ENCODE peak calls at places on chromosomes 2 and 18, in seven cellular contexts. O is GF-D8, Y is amygdala, Q is M059J, V is posterior vena cava, U is psoas muscle, T is lower leg skin. C is an unnamed sample.

GRCh38 chr2:239965318-239965717 is 59.8 kb downstream of the NDUFA10 start:
- DNase-seq in Y (no peak), O (no peak), V (peak; percentile 79), U (no peak), Q (no peak), T (no peak), C (no peak)

GRCh38 chr18:23099621-23100020 is 35.7 kb upstream of the CABLES1 start:
- DNase-seq in Q (no peak), V (no peak), U (no peak), T (no peak), Y (no peak), O (no peak), C (no peak)

GRCh38 chr2:184689633-184690032 is 91.3 kb downstream of the ZNF804A start:
- DNase-seq in O (no peak), Y (no peak), Q (no peak), U (no peak), V (no peak), T (no peak), C (no peak)

GRCh38 chr2:152594022-152594712 is 123.1 kb downstream of the PRPF40A start:
- DNase-seq in U (peak; percentile 44), V (peak; percentile 84), T (peak; percentile 79), Q (no peak), Y (no peak), O (no peak), C (peak; percentile 8)

GRCh38 chr2:145752091-145752806 is 1232.3 kb upstream of the ZEB2 start:
- DNase-seq in O (peak; percentile 58), T (no peak), V (no peak), U (no peak), Q (peak; percentile 74), Y (no peak), C (peak; percentile 81)

GRCh38 chr18:63365909-63366269 is 1.1 kb downstream of the KDSR start:
- DNase-seq in V (no peak), Q (no peak), Y (no peak), U (no peak), O (no peak), T (no peak), C (peak; percentile 39)

GRCh38 chr2:133812826-133813617 is 244.8 kb upstream of the NCKAP5 start:
- DNase-seq in U (no peak), Q (peak; percentile 94), V (no peak), O (no peak), Y (no peak), T (no peak), C (no peak)

GRCh38 chr2:165015052-165015642 is 59.8 kb upstream of the SLC38A11 start:
- DNase-seq in U (peak; percentile 48), Q (peak; percentile 62), T (no peak), O (no peak), Y (peak; percentile 22), V (peak; percentile 80), C (peak; percentile 74)

GRCh38 chr2:202115385-202116060 is 42.5 kb downstream of the KIAA2012 start:
- DNase-seq in T (no peak), V (no peak), Q (peak; percentile 78), U (no peak), O (no peak), Y (no peak), C (no peak)

GRCh38 chr2:24543252-24543651 is 52.2 kb downstream of the NCOA1 start:
- DNase-seq in O (no peak), T (no peak), V (no peak), Q (no peak), Y (no peak), U (no peak), C (peak; percentile 53)

GRCh38 chr18:23451011-23451410 is 2.1 kb upstream of the RIOK3 start:
- DNase-seq in Y (no peak), O (no peak), Q (no peak), V (no peak), U (no peak), T (no peak), C (no peak)

GRCh38 chr2:180240774-180241173 is 233.7 kb upstream of the CWC22 start:
- DNase-seq in U (no peak), O (no peak), V (no peak), T (no peak), Y (no peak), Q (peak; percentile 42), C (no peak)

GRCh38 chr2:224017976-224018375 is 21.1 kb downstream of the SERPINE2 start:
- DNase-seq in V (no peak), Y (no peak), Q (no peak), U (no peak), T (no peak), O (no peak), C (no peak)

GRCh38 chr2:223396993-223397392 is 205.2 kb downstream of the SCG2 start:
- DNase-seq in U (no peak), Y (no peak), O (no peak), Q (no peak), T (no peak), V (no peak), C (no peak)

GRCh38 chr2:86808315-86809161 is 17.8 kb upstream of the CD8A start:
- DNase-seq in Y (peak; percentile 23), T (peak; percentile 84), U (peak; percentile 87), Q (peak; percentile 77), O (peak; percentile 56), V (peak; percentile 96), C (peak; percentile 88)

GRCh38 chr2:137888845-137889244 is 75.4 kb upstream of the HNMT start:
- DNase-seq in T (no peak), Q (peak; percentile 20), U (no peak), V (no peak), Y (no peak), O (no peak), C (peak; percentile 37)

GRCh38 chr18:58223717-58224424 is 179.8 kb downstream of the NEDD4L start:
- DNase-seq in T (peak; percentile 69), O (no peak), Y (no peak), V (no peak), U (no peak), Q (peak; percentile 98), C (peak; percentile 59)

GRCh38 chr18:32418148-32418547 is 52.5 kb downstream of the GAREM1 start:
- DNase-seq in V (no peak), U (no peak), Q (no peak), O (no peak), Y (no peak), T (no peak), C (no peak)

GRCh38 chr2:175097297-175097696 is 70.7 kb downstream of the ATF2 start:
- DNase-seq in V (no peak), Y (no peak), O (no peak), T (no peak), U (no peak), Q (peak; percentile 51), C (no peak)

GRCh38 chr2:64404002-64404731 is 49.8 kb upstream of the LGALSL start:
- DNase-seq in T (peak; percentile 76), V (peak; percentile 93), O (peak; percentile 25), Y (peak; percentile 55), Q (peak; percentile 83), U (peak; percentile 86), C (no peak)

GRCh38 chr2:128306081-128306930 is 12.4 kb downstream of the HS6ST1 start:
- DNase-seq in O (no peak), Q (peak; percentile 93), T (no peak), V (peak; percentile 90), Y (no peak), U (peak; percentile 69), C (no peak)

GRCh38 chr2:193818801-193819499 is 1624.2 kb upstream of the TMEFF2 start:
- DNase-seq in V (no peak), T (no peak), U (no peak), Y (no peak), O (no peak), Q (no peak), C (no peak)